ENCODE peak calls at places on chromosomes 11 and 22, in four cellular contexts. N is choroid plexus epithelial cell, L is AG09309, Q is tibial artery. V is an unnamed sample.

GRCh38 chr11:30635401-30635989 is 49.3 kb upstream of the MPPED2 start:
- DNase-seq in Q (no peak), N (peak; percentile 2), L (no peak), V (no peak)

GRCh38 chr22:36541831-36542391 is 12.9 kb upstream of the EIF3D start:
- DNase-seq in L (peak; percentile 60), N (peak; percentile 87), Q (no peak), V (no peak)

GRCh38 chr11:58629857-58630256 is 7.4 kb downstream of the CNTF start:
- DNase-seq in L (peak; percentile 29), Q (no peak), N (peak; percentile 86), V (no peak)

GRCh38 chr11:68004551-68005335 is 846 bp upstream of the UNC93B1 start:
- DNase-seq in N (no peak), Q (no peak), L (no peak), V (no peak)

GRCh38 chr11:125062931-125063428 is at the start of gene SLC37A2:
- DNase-seq in N (peak; percentile 57), L (no peak), Q (peak; percentile 67), V (no peak)

GRCh38 chr11:77147668-77148321 is 19.7 kb downstream of the MYO7A start:
- DNase-seq in N (peak; percentile 65), Q (no peak), L (no peak), V (no peak)

GRCh38 chr11:87366766-87367405 is 329.2 kb downstream of the TMEM135 start:
- DNase-seq in L (no peak), N (no peak), Q (no peak), V (no peak)

GRCh38 chr11:60831501-60832079 is 10.3 kb upstream of the CCDC86 start:
- DNase-seq in L (peak; percentile 44), Q (no peak), N (no peak), V (no peak)

GRCh38 chr11:47414685-47415070 is 6.3 kb downstream of the SLC39A13 start:
- DNase-seq in N (no peak), Q (no peak), L (no peak), V (no peak)

DNA sequence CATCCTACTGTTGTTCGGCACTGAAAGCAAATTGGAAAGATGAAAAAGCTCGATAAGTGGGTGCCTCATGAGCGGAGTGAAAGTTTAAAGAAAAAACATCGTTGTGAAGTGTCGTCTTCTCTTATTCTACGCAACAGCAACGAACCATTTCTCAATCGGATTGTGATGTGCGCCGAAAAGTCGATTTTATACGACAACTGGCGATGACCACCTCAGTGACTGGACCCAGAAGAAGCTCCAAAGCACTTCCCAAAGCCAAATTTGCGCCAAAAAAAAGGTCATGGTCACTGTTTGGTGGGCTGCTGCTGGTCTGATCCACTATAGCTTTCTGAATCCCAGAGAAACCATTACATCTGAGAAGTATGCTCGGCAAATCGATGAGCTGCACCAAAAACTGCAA is 58.4 kb upstream of the FBXO3 start:
- DNase-seq in Q (no peak), L (no peak), N (no peak), V (no peak)
- TF ChIP-seq CTCF in Q (no peak), L (no peak), N (no peak), V (no peak)

GRCh38 chr11:25981998-25982397 is 349.9 kb upstream of the ANO3 start:
- DNase-seq in N (peak; percentile 89), Q (no peak), L (peak; percentile 32), V (no peak)
- TF ChIP-seq CTCF in N (peak; percentile 70), Q (peak; percentile 57), L (peak; percentile 56), V (no peak)

GRCh38 chr11:133947298-133947905 is 9.4 kb downstream of the IGSF9B start:
- DNase-seq in L (no peak), Q (no peak), N (peak; percentile 39), V (no peak)
- TF ChIP-seq CTCF in L (peak; percentile 62), Q (peak; percentile 46), N (peak; percentile 26), V (no peak)

DNA sequence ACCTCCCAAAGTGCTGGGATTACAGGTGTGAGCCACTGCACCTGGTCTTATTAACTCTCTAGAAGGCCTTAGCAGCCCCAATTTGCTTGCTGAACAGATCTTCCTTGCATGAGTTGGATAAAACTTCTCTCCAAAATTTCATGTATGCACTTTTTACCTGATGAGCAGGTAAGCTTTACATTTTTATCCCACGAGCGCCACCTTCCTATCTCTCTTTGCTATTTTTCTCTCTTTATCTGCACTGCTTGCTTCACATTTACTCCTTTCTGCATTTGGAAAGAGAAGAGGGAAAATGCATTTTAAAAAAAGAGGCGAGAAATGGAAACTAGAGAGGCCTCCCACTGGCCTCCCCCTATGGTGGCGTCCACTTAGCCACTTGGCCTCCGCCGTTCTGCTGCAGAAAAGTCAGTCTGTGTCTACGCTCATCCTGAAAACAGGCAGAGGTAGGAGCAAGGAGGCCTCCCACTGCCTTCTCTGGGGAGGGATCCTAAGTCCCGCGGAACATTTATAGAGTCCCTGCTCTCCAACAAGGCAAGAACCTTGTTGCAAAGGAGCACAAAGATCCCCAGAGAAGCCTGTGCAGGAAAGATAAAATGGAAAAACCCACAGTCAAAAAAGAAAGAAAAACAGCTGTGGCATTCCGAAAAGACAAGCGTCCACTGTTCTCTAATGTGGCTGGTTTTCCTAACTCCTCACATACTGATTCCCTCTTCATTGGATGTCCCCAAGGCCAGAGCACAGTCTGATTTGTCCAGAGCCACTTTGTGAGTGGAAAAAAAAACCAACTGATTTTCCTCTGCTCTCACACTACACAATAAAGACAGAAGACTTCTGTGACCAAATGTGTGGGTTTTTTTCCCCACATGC is 62.2 kb upstream of the INCENP start:
- DNase-seq in L (no peak), N (no peak), Q (no peak), V (no peak)
- TF ChIP-seq CTCF in L (no peak), N (no peak), Q (no peak), V (no peak)

GRCh38 chr11:130145975-130146776 is 13.4 kb upstream of the ST14 start:
- DNase-seq in N (peak; percentile 46), L (no peak), Q (no peak), V (no peak)

GRCh38 chr11:130146797-130147196 is 12.8 kb upstream of the ST14 start:
- DNase-seq in L (no peak), Q (peak; percentile 61), N (no peak), V (no peak)

GRCh38 chr11:130145328-130145812 is 14.2 kb upstream of the ST14 start:
- DNase-seq in Q (no peak), N (no peak), L (no peak), V (no peak)

GRCh38 chr11:130144129-130144528 is 15.5 kb upstream of the ST14 start:
- DNase-seq in L (no peak), N (no peak), Q (no peak), V (no peak)

DNA sequence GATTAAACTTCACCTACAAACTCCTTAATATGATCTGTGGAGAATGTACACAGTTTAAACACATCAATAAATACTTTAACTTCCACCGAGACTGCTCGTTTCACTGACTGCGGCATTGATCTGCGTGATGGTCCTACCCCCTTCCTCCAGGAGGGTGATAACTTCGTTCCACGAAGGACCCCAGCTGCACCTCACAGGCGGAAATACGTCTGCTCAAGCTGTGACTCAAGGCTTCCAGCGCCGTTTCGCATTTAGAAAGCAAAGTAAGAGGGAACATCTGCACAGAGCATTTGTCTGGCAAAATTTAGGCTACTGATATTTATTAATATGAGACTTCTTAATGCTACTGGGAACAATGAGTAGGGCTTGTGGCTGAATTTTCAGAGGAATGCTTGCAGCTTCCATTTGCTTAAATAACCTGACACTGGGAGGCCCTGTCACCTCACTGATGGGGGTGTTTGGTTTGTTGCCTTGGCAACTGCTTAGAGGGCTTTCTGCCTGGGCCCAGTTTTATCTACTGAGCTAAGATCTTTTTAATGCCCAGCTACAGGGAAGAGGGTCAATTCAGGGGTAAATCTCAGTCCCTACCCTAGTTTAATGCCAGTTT is 14.8 kb upstream of the ST14 start:
- DNase-seq in N (peak; percentile 68), L (no peak), Q (no peak), V (no peak)
- TF ChIP-seq CTCF in N (no peak), L (no peak), Q (no peak), V (no peak)

GRCh38 chr22:20646377-20646776 is 127.5 kb upstream of the SERPIND1 start:
- DNase-seq in L (no peak), N (no peak), Q (no peak), V (no peak)

GRCh38 chr22:20650294-20651207 is 123.4 kb upstream of the SERPIND1 start:
- DNase-seq in Q (no peak), L (no peak), N (no peak), V (no peak)

GRCh38 chr22:20646906-20647305 is 127.0 kb upstream of the SERPIND1 start:
- DNase-seq in Q (no peak), N (no peak), L (no peak), V (no peak)

GRCh38 chr22:20647586-20648305 is 126.2 kb upstream of the SERPIND1 start:
- DNase-seq in L (no peak), N (no peak), Q (no peak), V (no peak)

DNA sequence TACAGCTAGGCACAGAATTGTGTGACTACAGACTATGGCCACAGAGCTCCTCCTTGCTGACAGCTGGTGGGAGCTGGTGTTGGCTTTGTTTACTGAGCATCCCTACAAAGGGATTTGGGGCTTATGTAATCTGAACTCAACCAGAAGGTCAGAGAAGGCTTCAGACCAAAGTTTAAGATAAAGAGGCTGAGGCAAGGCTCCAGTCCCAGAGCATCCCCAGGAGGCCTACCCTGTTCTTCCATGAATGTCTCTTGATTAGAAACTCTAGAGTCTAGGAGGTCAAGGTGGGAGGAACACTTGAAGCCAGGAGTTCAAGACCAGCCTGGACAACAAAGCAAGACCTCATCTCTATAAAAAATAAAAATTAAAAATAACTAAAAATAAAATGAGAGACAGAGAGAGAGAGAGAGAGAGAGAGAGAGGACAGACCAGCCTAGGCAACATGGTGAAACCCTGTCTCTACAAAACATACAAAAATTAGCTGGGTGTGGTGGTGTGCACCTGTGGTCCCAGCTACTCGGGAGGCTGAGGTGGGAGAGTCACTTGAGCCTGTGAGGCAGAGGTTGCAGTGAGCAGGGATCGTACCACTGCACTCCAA is 125.5 kb upstream of the SERPIND1 start:
- DNase-seq in L (no peak), Q (no peak), N (no peak), V (no peak)
- TF ChIP-seq CTCF in L (no peak), Q (no peak), N (no peak), V (no peak)

GRCh38 chr11:18698341-18699268 is at the start of gene TMEM86A:
- DNase-seq in N (peak; percentile 74), L (no peak), Q (peak; percentile 94), V (peak; percentile 97)
- TF ChIP-seq CTCF in N (no peak), L (no peak), Q (no peak), V (no peak)

GRCh38 chr11:12087075-12087775 is 23.2 kb upstream of the MICAL2 start:
- DNase-seq in N (peak; percentile 57), L (peak; percentile 64), Q (peak; percentile 65), V (no peak)

GRCh38 chr11:12089473-12089872 is 20.9 kb upstream of the MICAL2 start:
- DNase-seq in Q (peak; percentile 16), L (no peak), N (no peak), V (no peak)

GRCh38 chr11:12088531-12088930 is 21.9 kb upstream of the MICAL2 start:
- DNase-seq in L (no peak), N (no peak), Q (no peak), V (no peak)

GRCh38 chr11:12089041-12089440 is 21.3 kb upstream of the MICAL2 start:
- DNase-seq in N (no peak), L (no peak), Q (no peak), V (no peak)

GRCh38 chr11:12088047-12088481 is 22.3 kb upstream of the MICAL2 start:
- DNase-seq in Q (peak; percentile 72), L (peak; percentile 43), N (peak; percentile 83), V (no peak)
- TF ChIP-seq CTCF in Q (peak; percentile 61), L (peak; percentile 49), N (peak; percentile 73), V (no peak)

V was measured in omental fat pad.